ENCODE peak calls at places on chromosome 1, in seven cellular contexts. P is heart right ventricle, B is IMR-90, K is GM13977, W is RWPE1, D is left ventricle myocardium inferior, U is BJ. O is an unnamed sample.

GRCh38 chr1:18941221-18942141 is 15.0 kb downstream of the IFFO2 start:
- DNase-seq in P (no peak), B (peak; percentile 97), K (no peak), W (no peak), D (no peak), U (no peak), O (no peak)

GRCh38 chr1:35587736-35588135 is 14.6 kb downstream of the TFAP2E start:
- DNase-seq in P (no peak), B (no peak), K (no peak), W (no peak), D (no peak), U (no peak), O (no peak)

GRCh38 chr1:236120725-236121153 is 21.6 kb upstream of the GPR137B start:
- DNase-seq in P (no peak), B (no peak), K (peak; percentile 40), W (no peak), D (no peak), U (no peak), O (no peak)

GRCh38 chr1:77605246-77606026 is 77.0 kb downstream of the ZZZ3 start:
- DNase-seq in P (peak; percentile 53), B (peak; percentile 38), K (no peak), W (no peak), D (peak; percentile 62), U (peak; percentile 7), O (no peak)

GRCh38 chr1:46655848-46656247 is 12.3 kb downstream of the ATPAF1 start:
- DNase-seq in P (no peak), B (no peak), K (no peak), W (no peak), D (no peak), U (no peak), O (no peak)

GRCh38 chr1:47866631-47867446 is 130.3 kb downstream of the TRABD2B start:
- DNase-seq in P (no peak), B (no peak), K (no peak), W (no peak), D (no peak), U (no peak), O (no peak)

GRCh38 chr1:10280442-10281350 is 70.3 kb downstream of the KIF1B start:
- DNase-seq in P (no peak), B (peak; percentile 68), K (no peak), W (no peak), D (no peak), U (peak; percentile 37), O (no peak)

GRCh38 chr1:241957692-241958494 is at the start of gene BECN2:
- DNase-seq in P (no peak), B (no peak), K (no peak), W (no peak), D (no peak), U (no peak), O (no peak)

GRCh38 chr1:151621351-151621750 is 9.5 kb downstream of the SNX27 start:
- DNase-seq in P (no peak), B (no peak), K (no peak), W (no peak), D (no peak), U (no peak), O (no peak)

GRCh38 chr1:170776777-170777176 is 112.8 kb downstream of the PRRX1 start:
- DNase-seq in P (no peak), B (no peak), K (no peak), W (no peak), D (no peak), U (no peak), O (no peak)

GRCh38 chr1:8040586-8040985 is 14.5 kb upstream of the ERRFI1 start:
- DNase-seq in P (peak; percentile 23), B (peak; percentile 99), K (no peak), W (peak; percentile 90), D (peak; percentile 53), U (peak; percentile 73), O (no peak)

GRCh38 chr1:212557739-212558664 is 50.6 kb upstream of the ATF3 start:
- DNase-seq in P (peak; percentile 66), B (peak; percentile 8), K (no peak), W (peak; percentile 64), D (peak; percentile 58), U (no peak), O (peak; percentile 61)

GRCh38 chr1:68175621-68176398 is 56.5 kb downstream of the WLS start:
- DNase-seq in P (no peak), B (peak; percentile 32), K (no peak), W (no peak), D (no peak), U (no peak), O (no peak)

GRCh38 chr1:93346472-93346991 is 825 bp downstream of the DR1 start:
- DNase-seq in P (no peak), B (peak; percentile 21), K (peak; percentile 53), W (no peak), D (no peak), U (no peak), O (no peak)

GRCh38 chr1:9101510-9102146 is 27.3 kb downstream of the GPR157 start:
- DNase-seq in P (no peak), B (peak; percentile 68), K (peak; percentile 81), W (peak; percentile 62), D (no peak), U (no peak), O (peak; percentile 61)

GRCh38 chr1:9095818-9096217 is 26.4 kb upstream of the SLC2A5 start:
- DNase-seq in P (no peak), B (no peak), K (no peak), W (no peak), D (no peak), U (no peak), O (no peak)

GRCh38 chr1:9097947-9098705 is 28.7 kb upstream of the SLC2A5 start:
- DNase-seq in P (no peak), B (no peak), K (no peak), W (no peak), D (no peak), U (no peak), O (no peak)

GRCh38 chr1:9100471-9101043 is 28.3 kb downstream of the GPR157 start:
- DNase-seq in P (no peak), B (peak; percentile 83), K (no peak), W (no peak), D (no peak), U (no peak), O (no peak)

DNA sequence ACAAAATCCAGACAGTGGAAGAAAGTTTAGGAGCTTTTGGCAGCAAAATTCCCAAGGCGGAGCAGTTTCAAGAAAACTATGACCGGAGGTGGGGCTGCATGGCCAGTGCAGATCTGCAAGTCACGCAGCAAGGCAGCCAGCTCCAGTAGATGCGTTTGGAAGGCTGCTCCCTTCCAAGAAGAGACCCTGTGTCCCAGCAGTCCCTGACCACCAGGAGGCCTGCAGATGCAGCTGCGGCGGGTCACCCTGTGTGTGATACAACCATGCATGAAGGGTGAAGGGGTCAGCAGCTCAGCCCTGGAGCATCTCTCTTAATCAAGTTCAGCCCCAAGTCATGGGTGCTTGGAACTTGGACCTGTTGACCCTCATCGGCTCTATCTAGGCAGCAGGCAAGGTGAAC is 29.3 kb downstream of the GPR157 start:
- DNase-seq in P (no peak), B (no peak), K (no peak), W (no peak), D (no peak), U (no peak), O (no peak)
- TF ChIP-seq CTCF in P (no peak), B (no peak), K (no peak), W (no peak), D (no peak), U (no peak), O (no peak)

GRCh38 chr1:17744666-17745563 is 10.2 kb upstream of the ACTL8 start:
- DNase-seq in P (no peak), B (no peak), K (no peak), W (no peak), D (no peak), U (no peak), O (no peak)
- TF ChIP-seq CTCF in P (no peak), B (no peak), K (no peak), W (no peak), D (no peak), U (no peak), O (no peak)

GRCh38 chr1:94535879-94536278 is 5.7 kb downstream of the F3 start:
- DNase-seq in P (no peak), B (no peak), K (no peak), W (no peak), D (no peak), U (no peak), O (no peak)

GRCh38 chr1:94540440-94541174 is 952 bp downstream of the F3 start:
- DNase-seq in P (no peak), B (no peak), K (no peak), W (no peak), D (no peak), U (no peak), O (no peak)

GRCh38 chr1:94537254-94537653 is 4.3 kb downstream of the F3 start:
- DNase-seq in P (no peak), B (no peak), K (no peak), W (no peak), D (no peak), U (no peak), O (no peak)

GRCh38 chr1:94539496-94539895 is 2.1 kb downstream of the F3 start:
- DNase-seq in P (no peak), B (peak; percentile 55), K (no peak), W (no peak), D (peak; percentile 31), U (no peak), O (no peak)

DNA sequence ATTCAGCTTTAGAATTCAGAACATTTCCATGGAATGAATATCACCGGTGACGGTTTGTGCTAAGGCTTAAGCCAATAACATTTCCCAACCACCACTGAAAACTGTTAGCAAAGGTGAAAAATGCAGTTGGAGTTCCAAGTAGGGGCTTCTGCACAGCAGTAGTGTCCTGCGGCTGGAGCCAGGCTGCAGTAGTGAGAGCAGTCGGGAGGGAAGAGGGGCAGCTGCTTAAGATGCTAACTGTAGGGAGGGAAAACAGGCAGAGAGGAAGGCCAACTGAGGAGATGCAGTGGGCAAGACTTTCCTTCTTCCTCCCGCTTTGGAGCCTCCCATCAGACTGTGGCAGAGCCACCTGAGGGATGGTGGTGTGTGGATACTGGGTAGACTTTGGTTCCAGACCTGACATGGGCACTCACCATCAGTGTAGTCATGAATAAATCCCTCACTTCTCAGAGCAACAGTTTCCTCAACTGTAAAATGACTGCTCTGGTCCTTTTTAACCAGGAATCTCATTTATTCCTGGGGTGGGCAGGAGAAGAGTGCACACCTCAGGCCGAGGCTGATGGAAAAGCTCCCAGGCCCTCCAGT is 3.2 kb downstream of the F3 start:
- DNase-seq in P (no peak), B (no peak), K (no peak), W (no peak), D (no peak), U (no peak), O (no peak)
- TF ChIP-seq CTCF in P (no peak), B (peak; percentile 18), K (no peak), W (no peak), D (peak; percentile 9), U (peak; percentile 44), O (no peak)

DNA sequence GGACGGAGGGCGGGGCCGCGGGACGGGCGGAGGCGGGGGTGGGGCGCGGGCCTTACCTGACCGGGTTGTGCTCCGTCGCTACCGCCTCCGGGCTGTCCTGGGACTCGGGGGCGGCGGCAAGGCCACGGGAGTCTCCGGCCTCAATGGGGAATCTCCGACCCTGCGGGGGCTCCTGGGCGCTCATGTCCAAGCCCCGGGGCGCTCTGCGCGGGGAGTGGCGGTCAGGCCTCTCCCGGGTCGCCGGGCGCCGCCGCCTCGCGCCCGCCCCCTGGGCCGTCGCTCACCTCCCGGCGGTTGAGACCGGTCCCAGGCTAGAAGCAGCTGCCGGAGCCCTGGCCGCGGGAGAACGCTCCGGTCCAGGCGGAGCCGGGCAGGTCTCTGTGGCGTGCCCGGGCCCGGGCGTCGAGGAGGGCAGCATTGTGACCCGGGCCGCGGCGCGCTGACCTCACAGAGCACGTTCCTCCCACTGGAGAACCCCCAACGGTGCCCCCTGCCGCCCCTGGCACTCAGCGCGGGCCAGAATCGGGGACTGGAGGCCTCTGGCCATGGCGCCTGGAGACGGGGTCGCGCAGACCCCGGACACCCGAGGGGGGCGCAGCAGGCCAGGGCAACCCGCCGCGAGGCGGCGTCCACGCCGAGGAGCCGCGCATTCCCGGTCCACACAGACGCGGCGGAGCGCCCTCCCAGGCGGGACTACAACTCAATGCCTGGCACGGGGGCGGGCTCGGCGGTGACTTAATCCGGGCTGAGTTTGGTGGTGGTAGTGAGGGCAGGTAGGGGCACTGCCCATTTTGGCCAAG is 411 bp downstream of the FAM229A start:
- DNase-seq in P (peak; percentile 67), B (no peak), K (peak; percentile 65), W (no peak), D (peak; percentile 67), U (no peak), O (peak; percentile 67)
- TF ChIP-seq CTCF in P (peak; percentile 53), B (no peak), K (peak; percentile 43), W (peak; percentile 36), D (peak; percentile 59), U (peak; percentile 29), O (peak; percentile 25)